ENCODE peak calls at places on chromosomes 4 and X, in six cellular contexts. One of them, this sample, is unnamed.

GRCh38 chr4:94516999-94517398 is 65.3 kb downstream of the PDLIM5 start:
- DNase-seq in hepatocyte: no peak
- DNase-seq in mammary epithelial cell: peak; percentile 83
- DNase-seq in neural progenitor cell: no peak
- DNase-seq in mesendoderm: no peak
- DNase-seq in GM23248: peak; percentile 48
- DNase-seq in this sample: no peak

GRCh38 chr4:67456577-67457196 is 88.6 kb downstream of the CENPC start:
- DNase-seq in hepatocyte: no peak
- DNase-seq in mammary epithelial cell: no peak
- DNase-seq in neural progenitor cell: no peak
- DNase-seq in mesendoderm: peak; percentile 66
- DNase-seq in GM23248: no peak
- DNase-seq in this sample: no peak

GRCh38 chr4:176565044-176565443 is 227.7 kb downstream of the VEGFC start:
- DNase-seq in hepatocyte: no peak
- DNase-seq in mammary epithelial cell: no peak
- DNase-seq in neural progenitor cell: no peak
- DNase-seq in mesendoderm: no peak
- DNase-seq in GM23248: peak; percentile 19
- DNase-seq in this sample: no peak

GRCh38 chr4:15707363-15707715 is 4.5 kb downstream of the BST1 start:
- DNase-seq in hepatocyte: no peak
- DNase-seq in mammary epithelial cell: no peak
- DNase-seq in neural progenitor cell: no peak
- DNase-seq in mesendoderm: no peak
- DNase-seq in GM23248: peak; percentile 26
- DNase-seq in this sample: no peak

GRCh38 chr4:86664959-86665358 is 70.8 kb downstream of the PTPN13 start:
- DNase-seq in hepatocyte: no peak
- DNase-seq in mammary epithelial cell: peak; percentile 69
- DNase-seq in neural progenitor cell: no peak
- DNase-seq in mesendoderm: peak; percentile 30
- DNase-seq in GM23248: peak; percentile 80
- DNase-seq in this sample: no peak

GRCh38 chr4:3128976-3129375 is 54.5 kb downstream of the HTT start:
- DNase-seq in hepatocyte: no peak
- DNase-seq in mammary epithelial cell: no peak
- DNase-seq in neural progenitor cell: no peak
- DNase-seq in mesendoderm: no peak
- DNase-seq in GM23248: peak; percentile 81
- DNase-seq in this sample: no peak

GRCh38 chr4:17941731-17942130 is 79.8 kb downstream of the LCORL start:
- DNase-seq in hepatocyte: no peak
- DNase-seq in mammary epithelial cell: peak; percentile 3
- DNase-seq in neural progenitor cell: no peak
- DNase-seq in mesendoderm: no peak
- DNase-seq in GM23248: peak; percentile 13
- DNase-seq in this sample: no peak

GRCh38 chrX:148574247-148574973 is 74.0 kb downstream of the AFF2 start:
- DNase-seq in hepatocyte: no peak
- DNase-seq in mammary epithelial cell: peak; percentile 43
- DNase-seq in neural progenitor cell: no peak
- DNase-seq in mesendoderm: no peak
- DNase-seq in GM23248: peak; percentile 22
- DNase-seq in this sample: peak; percentile 69

GRCh38 chrX:29690061-29690460 is 525.3 kb upstream of the MAGEB2 start:
- DNase-seq in hepatocyte: no peak
- DNase-seq in mammary epithelial cell: peak; percentile 41
- DNase-seq in neural progenitor cell: no peak
- DNase-seq in mesendoderm: no peak
- DNase-seq in GM23248: peak; percentile 40
- DNase-seq in this sample: no peak

GRCh38 chrX:44012484-44013096 is 39.4 kb upstream of the NDP start:
- DNase-seq in hepatocyte: no peak
- DNase-seq in mammary epithelial cell: peak; percentile 93
- DNase-seq in neural progenitor cell: no peak
- DNase-seq in mesendoderm: no peak
- DNase-seq in GM23248: peak; percentile 90
- DNase-seq in this sample: no peak

GRCh38 chr4:78784255-78784654 is 8.1 kb downstream of the BMP2K start:
- DNase-seq in hepatocyte: no peak
- DNase-seq in mammary epithelial cell: peak; percentile 66
- DNase-seq in neural progenitor cell: peak; percentile 31
- DNase-seq in mesendoderm: no peak
- DNase-seq in GM23248: peak; percentile 86
- DNase-seq in this sample: no peak

GRCh38 chrX:150772150-150772970 is 79.2 kb downstream of the MTMR1 start:
- DNase-seq in hepatocyte: peak; percentile 83
- DNase-seq in mammary epithelial cell: peak; percentile 39
- DNase-seq in neural progenitor cell: peak; percentile 85
- DNase-seq in mesendoderm: peak; percentile 83
- DNase-seq in GM23248: peak; percentile 73
- DNase-seq in this sample: peak; percentile 55

GRCh38 chr4:53702334-53703266 is 111.3 kb upstream of the LNX1 start:
- DNase-seq in hepatocyte: peak; percentile 68
- DNase-seq in mammary epithelial cell: peak; percentile 52
- DNase-seq in neural progenitor cell: peak; percentile 50
- DNase-seq in mesendoderm: no peak
- DNase-seq in GM23248: peak; percentile 86
- DNase-seq in this sample: peak; percentile 87

GRCh38 chr4:116906758-116907157 is 178.6 kb downstream of the TRAM1L1 start:
- DNase-seq in hepatocyte: no peak
- DNase-seq in mammary epithelial cell: no peak
- DNase-seq in neural progenitor cell: no peak
- DNase-seq in mesendoderm: no peak
- DNase-seq in GM23248: no peak
- DNase-seq in this sample: no peak

DNA sequence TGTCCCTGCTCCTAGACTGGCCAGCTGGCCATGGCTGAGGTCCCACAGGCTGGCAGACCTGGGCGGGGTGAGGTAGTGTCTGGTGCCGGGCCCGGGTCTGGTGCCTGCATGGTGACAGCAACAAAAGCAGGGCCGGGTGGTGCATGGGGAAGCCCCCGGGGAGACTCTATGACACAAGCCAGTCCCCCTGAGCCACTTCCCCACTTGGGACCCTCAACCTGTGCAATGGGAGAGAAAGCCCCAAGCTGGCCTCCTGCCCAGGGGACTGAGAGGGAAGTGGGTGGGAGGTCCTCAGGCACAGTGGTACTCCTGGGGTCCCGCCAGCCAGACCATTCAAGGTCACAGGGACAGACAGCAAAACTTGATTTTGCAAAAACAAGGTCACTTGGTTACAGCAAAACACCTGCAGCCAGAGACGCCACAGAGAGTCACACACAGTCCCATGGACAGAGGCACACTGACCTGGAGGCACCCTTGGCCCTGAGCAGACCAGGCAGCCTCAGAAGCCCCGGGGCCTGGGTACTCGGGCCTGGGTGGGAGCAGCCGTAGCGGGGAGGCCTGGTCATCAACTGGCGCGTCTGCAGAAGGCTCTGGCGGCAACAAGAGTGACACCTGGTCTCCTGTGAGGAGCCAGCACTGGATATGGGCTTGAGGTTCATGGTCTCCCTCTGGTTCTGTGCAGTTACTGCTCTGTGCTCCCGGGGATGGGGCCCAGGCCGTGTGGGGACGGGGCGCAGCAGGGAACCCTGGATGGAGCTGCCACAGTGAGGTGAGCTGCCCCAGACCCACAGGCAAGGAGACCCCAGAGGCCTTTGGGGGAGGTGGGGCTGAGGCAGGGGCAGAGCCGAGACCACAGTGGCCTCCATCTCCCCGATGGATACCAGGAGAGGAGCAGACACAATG is 60.6 kb downstream of the HTRA3 start:
- DNase-seq in hepatocyte: no peak
- DNase-seq in mammary epithelial cell: no peak
- DNase-seq in neural progenitor cell: no peak
- DNase-seq in mesendoderm: no peak
- DNase-seq in GM23248: no peak
- DNase-seq in this sample: no peak
- H3K79me2 ChIP-seq in hepatocyte: no peaks in the 10 kb centered on the region
- H3K79me2 ChIP-seq in mammary epithelial cell: no peaks in the 10 kb centered on the region
- H3K79me2 ChIP-seq in neural progenitor cell: no peaks in the 10 kb centered on the region
- H3K79me2 ChIP-seq in mesendoderm: no peaks in the 10 kb centered on the region
- H3K79me2 ChIP-seq in GM23248: no peaks in the 10 kb centered on the region
- H3K79me2 ChIP-seq in this sample: no peaks in the 10 kb centered on the region

GRCh38 chr4:37995299-37995821 is 35.2 kb downstream of the PTTG2 start:
- DNase-seq in hepatocyte: no peak
- DNase-seq in mammary epithelial cell: no peak
- DNase-seq in neural progenitor cell: no peak
- DNase-seq in mesendoderm: no peak
- DNase-seq in GM23248: no peak
- DNase-seq in this sample: no peak
- H3K4me3 ChIP-seq in hepatocyte: no peak overlapping the region
- H3K4me3 ChIP-seq in mammary epithelial cell: no peak overlapping the region
- H3K4me3 ChIP-seq in neural progenitor cell: no peak overlapping the region
- H3K4me3 ChIP-seq in mesendoderm: no peak overlapping the region
- H3K4me3 ChIP-seq in GM23248: no peak overlapping the region
- H3K4me3 ChIP-seq in this sample: peak overlapping the region; percentile 61

DNA sequence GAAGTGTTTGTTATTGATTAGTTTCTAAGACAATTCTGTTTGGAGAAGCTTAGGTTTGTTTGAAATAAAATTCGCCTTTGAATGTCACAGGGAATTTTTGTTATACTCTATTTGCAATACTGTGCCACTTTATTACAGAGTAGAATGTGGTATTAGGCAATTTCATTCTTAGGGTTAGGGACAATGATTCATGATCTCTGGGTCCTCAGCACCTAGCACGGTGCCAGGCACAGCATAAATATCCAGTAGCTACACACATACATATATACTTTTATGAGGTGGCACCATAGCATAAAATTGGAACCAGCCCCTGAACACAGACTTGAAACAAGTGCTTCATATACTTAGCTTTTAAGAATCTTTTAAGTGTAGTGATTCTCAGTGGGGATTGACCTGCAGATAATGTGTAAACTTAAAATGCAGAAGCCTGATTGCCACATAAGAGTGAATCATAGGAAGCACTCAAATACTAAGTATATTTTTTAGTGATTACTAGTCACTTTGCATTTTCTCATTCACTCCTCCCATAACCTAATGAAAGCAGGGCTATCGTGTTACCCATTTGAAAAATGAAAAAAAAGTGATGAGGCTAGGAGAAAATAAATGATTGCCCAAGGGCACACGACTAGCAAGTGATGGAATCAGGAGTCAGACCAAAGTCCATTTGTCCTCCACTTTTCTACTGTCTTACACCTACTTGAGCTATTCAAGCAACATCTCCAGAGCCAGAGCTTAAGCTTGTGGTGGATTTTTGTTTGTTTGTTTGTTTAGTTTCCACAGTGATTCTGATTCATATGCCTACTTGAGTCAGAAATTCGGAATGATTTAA is 366.0 kb upstream of the FGF13 start:
- DNase-seq in hepatocyte: peak; percentile 5
- DNase-seq in mammary epithelial cell: peak; percentile 70
- DNase-seq in neural progenitor cell: no peak
- DNase-seq in mesendoderm: peak; percentile 0
- DNase-seq in GM23248: peak; percentile 82
- DNase-seq in this sample: no peak
- H3K4me2 ChIP-seq in hepatocyte: no peak overlapping the region
- H3K4me2 ChIP-seq in mammary epithelial cell: peak overlapping the region; percentile 13
- H3K4me2 ChIP-seq in neural progenitor cell: no peak overlapping the region
- H3K4me2 ChIP-seq in mesendoderm: no peak overlapping the region
- H3K4me2 ChIP-seq in GM23248: peak overlapping the region; percentile 74
- H3K4me2 ChIP-seq in this sample: no peak overlapping the region

DNA sequence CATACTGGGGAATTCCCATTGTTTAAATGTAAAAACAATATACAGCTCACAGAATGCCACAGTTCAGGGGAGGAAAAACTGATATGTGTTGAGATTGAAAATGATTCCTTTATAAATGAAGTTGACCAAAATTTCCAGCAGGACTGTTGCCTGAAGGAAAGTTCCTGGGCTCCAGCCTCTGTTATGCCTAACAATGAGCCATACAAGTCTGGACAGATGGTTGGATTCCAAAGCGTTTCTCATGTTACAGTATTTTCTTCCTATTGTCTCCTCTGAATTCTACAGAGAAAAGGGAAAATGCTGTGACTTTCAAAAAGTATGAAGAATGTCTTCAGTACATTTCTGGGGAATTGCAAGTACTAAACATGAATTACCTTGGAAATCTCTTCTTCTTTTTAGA is 73.3 kb downstream of the ALPK1 start:
- DNase-seq in hepatocyte: no peak
- DNase-seq in mammary epithelial cell: peak; percentile 44
- DNase-seq in neural progenitor cell: no peak
- DNase-seq in mesendoderm: no peak
- DNase-seq in GM23248: no peak
- DNase-seq in this sample: no peak
- H3K79me2 ChIP-seq in hepatocyte: no peaks in the 10 kb centered on the region
- H3K79me2 ChIP-seq in mammary epithelial cell: no peaks in the 10 kb centered on the region
- H3K79me2 ChIP-seq in neural progenitor cell: no peaks in the 10 kb centered on the region
- H3K79me2 ChIP-seq in mesendoderm: no peaks in the 10 kb centered on the region
- H3K79me2 ChIP-seq in GM23248: no peaks in the 10 kb centered on the region
- H3K79me2 ChIP-seq in this sample: no peaks in the 10 kb centered on the region

GRCh38 chr4:168815373-168816345 is 194.4 kb downstream of the CBR4 start:
- DNase-seq in hepatocyte: peak; percentile 54
- DNase-seq in mammary epithelial cell: no peak
- DNase-seq in neural progenitor cell: peak; percentile 68
- DNase-seq in mesendoderm: no peak
- DNase-seq in GM23248: no peak
- DNase-seq in this sample: no peak

GRCh38 chr4:168822481-168822880 is 187.6 kb downstream of the CBR4 start:
- DNase-seq in hepatocyte: no peak
- DNase-seq in mammary epithelial cell: no peak
- DNase-seq in neural progenitor cell: peak; percentile 42
- DNase-seq in mesendoderm: no peak
- DNase-seq in GM23248: no peak
- DNase-seq in this sample: no peak

GRCh38 chr4:168811793-168812651 is 198.0 kb downstream of the CBR4 start:
- DNase-seq in hepatocyte: peak; percentile 41
- DNase-seq in mammary epithelial cell: peak; percentile 70
- DNase-seq in neural progenitor cell: no peak
- DNase-seq in mesendoderm: no peak
- DNase-seq in GM23248: peak; percentile 79
- DNase-seq in this sample: no peak

GRCh38 chr4:168812806-168813205 is 197.2 kb downstream of the CBR4 start:
- DNase-seq in hepatocyte: no peak
- DNase-seq in mammary epithelial cell: no peak
- DNase-seq in neural progenitor cell: peak; percentile 56
- DNase-seq in mesendoderm: peak; percentile 70
- DNase-seq in GM23248: no peak
- DNase-seq in this sample: no peak

GRCh38 chr4:168817418-168817817 is 192.6 kb downstream of the CBR4 start:
- DNase-seq in hepatocyte: no peak
- DNase-seq in mammary epithelial cell: no peak
- DNase-seq in neural progenitor cell: no peak
- DNase-seq in mesendoderm: no peak
- DNase-seq in GM23248: no peak
- DNase-seq in this sample: no peak
- H3K4me3 ChIP-seq in hepatocyte: peak overlapping the region; percentile 3
- H3K4me3 ChIP-seq in mammary epithelial cell: no peak overlapping the region
- H3K4me3 ChIP-seq in neural progenitor cell: peak overlapping the region; percentile 8
- H3K4me3 ChIP-seq in mesendoderm: no peak overlapping the region
- H3K4me3 ChIP-seq in GM23248: peak overlapping the region; percentile 53
- H3K4me3 ChIP-seq in this sample: no peak overlapping the region

This sample was measured in OCI-LY7.